ENCODE peak calls at places on chromosomes 11 and 22, in six cellular contexts. I, L, E, V, Q and W are unnamed samples.

GRCh38 chr11:59556115-59556882 is 45.0 kb downstream of the OR4D9 start:
- DNase-seq in Q (peak; percentile 57), L (peak; percentile 73), V (no peak), I (peak; percentile 68), E (no peak), W (no peak)

GRCh38 chr11:119816660-119817059 is 87.7 kb upstream of the NECTIN1 start:
- DNase-seq in Q (no peak), V (no peak), L (no peak), E (no peak), I (no peak), W (no peak)

GRCh38 chr11:45475135-45475534 is 189.0 kb upstream of the SYT13 start:
- DNase-seq in E (no peak), V (no peak), I (no peak), Q (no peak), L (no peak), W (no peak)

GRCh38 chr11:10441652-10442503 is 13.2 kb upstream of the AMPD3 start:
- DNase-seq in I (no peak), V (no peak), E (no peak), Q (no peak), L (no peak), W (no peak)

GRCh38 chr22:35637943-35638342 is 10.3 kb upstream of the APOL6 start:
- DNase-seq in Q (no peak), V (no peak), L (no peak), I (no peak), E (no peak), W (no peak)

GRCh38 chr11:103624708-103625623 is 411.5 kb upstream of the DDI1 start:
- DNase-seq in L (no peak), E (no peak), V (no peak), I (no peak), Q (no peak), W (peak; percentile 36)

GRCh38 chr11:9605742-9606141 is 32.3 kb downstream of the WEE1 start:
- DNase-seq in I (no peak), V (peak; percentile 34), Q (no peak), E (no peak), L (no peak), W (no peak)

GRCh38 chr11:116828632-116829524 is 829 bp upstream of the APOC3 start:
- DNase-seq in I (no peak), L (no peak), V (no peak), Q (peak; percentile 51), E (no peak), W (no peak)

GRCh38 chr11:131033151-131033651 is 116.9 kb upstream of the SNX19 start:
- DNase-seq in I (peak; percentile 9), L (peak; percentile 23), Q (no peak), V (peak; percentile 82), E (no peak), W (peak; percentile 45)

GRCh38 chr22:46649176-46650077 is 29.2 kb downstream of the GRAMD4 start:
- DNase-seq in E (no peak), V (no peak), Q (peak; percentile 31), I (peak; percentile 37), L (no peak), W (peak; percentile 66)

GRCh38 chr11:34234086-34234740 is 123.6 kb downstream of the ABTB2 start:
- DNase-seq in Q (peak; percentile 33), E (peak; percentile 79), I (peak; percentile 60), V (no peak), L (no peak), W (no peak)

GRCh38 chr22:44194569-44194968 is 13.8 kb downstream of the PARVG start:
- DNase-seq in Q (no peak), E (no peak), I (no peak), V (no peak), L (no peak), W (no peak)

GRCh38 chr22:46439576-46440465 is 97.6 kb downstream of the CELSR1 start:
- DNase-seq in Q (peak; percentile 21), E (no peak), L (no peak), V (no peak), I (no peak), W (no peak)

GRCh38 chr11:27694992-27695391 is 5.3 kb downstream of the BDNF start:
- DNase-seq in I (no peak), L (no peak), Q (no peak), V (no peak), E (no peak), W (no peak)

GRCh38 chr11:112157274-112157766 is 6.6 kb downstream of the IL18 start:
- DNase-seq in V (no peak), I (peak; percentile 79), L (peak; percentile 58), E (no peak), Q (no peak), W (no peak)

GRCh38 chr11:45917623-45918330 is at the start of gene PEX16:
- DNase-seq in E (peak; percentile 97), Q (peak; percentile 96), V (peak; percentile 99), I (peak; percentile 99), L (peak; percentile 96), W (peak; percentile 99)

GRCh38 chr22:29202231-29203192 is 3.2 kb upstream of the EMID1 start:
- DNase-seq in E (peak; percentile 59), I (peak; percentile 29), V (no peak), Q (peak; percentile 35), L (no peak), W (peak; percentile 85)

GRCh38 chr11:116842909-116843308 is 5.5 kb upstream of the APOA1 start:
- DNase-seq in I (no peak), Q (no peak), L (no peak), E (peak; percentile 21), V (no peak), W (no peak)

GRCh38 chr22:19788661-19789225 is 28.2 kb downstream of the TBX1 start:
- DNase-seq in L (no peak), E (no peak), Q (no peak), I (no peak), V (no peak), W (peak; percentile 61)

GRCh38 chr22:39917091-39917703 is 16.3 kb downstream of the GRAP2 start:
- DNase-seq in E (no peak), I (no peak), V (peak; percentile 68), Q (no peak), L (no peak), W (no peak)

GRCh38 chr22:39923689-39924088 is 22.8 kb downstream of the GRAP2 start:
- DNase-seq in Q (no peak), E (no peak), V (no peak), I (peak; percentile 51), L (no peak), W (no peak)

GRCh38 chr22:39917776-39918493 is 17.1 kb downstream of the GRAP2 start:
- DNase-seq in E (no peak), L (no peak), Q (no peak), V (peak; percentile 86), I (peak; percentile 13), W (no peak)

GRCh38 chr22:39916496-39916895 is 15.6 kb downstream of the GRAP2 start:
- DNase-seq in L (no peak), I (no peak), E (no peak), V (no peak), Q (no peak), W (no peak)

DNA sequence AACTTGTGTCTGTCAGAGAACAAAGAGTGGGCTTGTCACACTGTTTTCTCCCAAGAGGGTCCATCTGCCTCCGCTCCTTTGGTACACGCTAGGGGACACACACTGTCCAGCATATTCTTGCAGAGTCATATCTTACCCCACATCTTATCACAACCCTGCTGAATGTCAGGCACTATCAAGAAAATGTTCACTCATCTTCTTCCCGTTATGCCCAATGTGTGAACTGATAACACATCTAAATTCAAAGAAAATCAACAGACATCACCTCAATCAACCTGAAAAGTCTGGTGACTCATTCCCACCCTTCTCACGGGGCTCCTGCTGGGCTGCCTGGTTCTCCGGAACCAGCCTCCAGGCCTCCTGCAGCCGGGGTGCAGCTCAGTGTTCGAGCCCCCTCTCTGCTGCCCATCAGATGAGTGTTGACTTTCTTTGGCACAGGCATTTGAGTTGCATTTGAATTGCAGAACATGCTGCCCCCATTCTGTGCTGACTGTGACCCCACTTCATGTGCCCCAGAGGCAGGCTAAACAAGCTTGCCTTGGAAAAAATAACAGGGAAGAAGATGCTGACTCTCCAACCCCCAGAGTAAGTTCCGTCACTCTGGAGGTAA is 19.4 kb downstream of the GRAP2 start:
- DNase-seq in E (no peak), Q (peak; percentile 77), L (no peak), V (peak; percentile 74), I (no peak), W (no peak)
- TF ChIP-seq POLR2A in E (no peak), Q (no peak), L (no peak), V (no peak), I (no peak), W (no peak)

GRCh38 chr11:12126352-12127019 is 16.1 kb downstream of the MICAL2 start:
- DNase-seq in Q (peak; percentile 36), V (no peak), I (no peak), L (no peak), E (no peak), W (no peak)
- H3K4me1 ChIP-seq in Q (peaks cover 55% of the 10 kb centered on the region), V (peaks cover 41% of the 10 kb centered on the region), I (peaks cover 14% of the 10 kb centered on the region), L (peaks cover 38% of the 10 kb centered on the region), E (peaks cover 18% of the 10 kb centered on the region), W (peaks cover 13% of the 10 kb centered on the region)

GRCh38 chr11:134522782-134523570 is 110.9 kb upstream of the B3GAT1 start:
- DNase-seq in L (no peak), E (no peak), V (no peak), Q (no peak), I (no peak), W (no peak)
- TF ChIP-seq POLR2A in L (no peak), E (no peak), V (no peak), Q (no peak), I (no peak), W (no peak)

GRCh38 chr22:38230916-38231315 is 29.1 kb downstream of the MAFF start:
- DNase-seq in L (no peak), V (no peak), I (no peak), E (no peak), Q (no peak), W (no peak)

GRCh38 chr22:38228326-38228872 is 26.6 kb downstream of the MAFF start:
- DNase-seq in V (no peak), I (no peak), L (no peak), E (no peak), Q (no peak), W (no peak)

GRCh38 chr22:38232196-38232595 is 30.4 kb downstream of the MAFF start:
- DNase-seq in I (no peak), E (no peak), V (no peak), Q (no peak), L (no peak), W (no peak)

GRCh38 chr22:38228873-38229740 is 27.3 kb downstream of the MAFF start:
- DNase-seq in V (no peak), Q (no peak), L (peak; percentile 37), I (peak; percentile 51), E (peak; percentile 79), W (peak; percentile 57)

DNA sequence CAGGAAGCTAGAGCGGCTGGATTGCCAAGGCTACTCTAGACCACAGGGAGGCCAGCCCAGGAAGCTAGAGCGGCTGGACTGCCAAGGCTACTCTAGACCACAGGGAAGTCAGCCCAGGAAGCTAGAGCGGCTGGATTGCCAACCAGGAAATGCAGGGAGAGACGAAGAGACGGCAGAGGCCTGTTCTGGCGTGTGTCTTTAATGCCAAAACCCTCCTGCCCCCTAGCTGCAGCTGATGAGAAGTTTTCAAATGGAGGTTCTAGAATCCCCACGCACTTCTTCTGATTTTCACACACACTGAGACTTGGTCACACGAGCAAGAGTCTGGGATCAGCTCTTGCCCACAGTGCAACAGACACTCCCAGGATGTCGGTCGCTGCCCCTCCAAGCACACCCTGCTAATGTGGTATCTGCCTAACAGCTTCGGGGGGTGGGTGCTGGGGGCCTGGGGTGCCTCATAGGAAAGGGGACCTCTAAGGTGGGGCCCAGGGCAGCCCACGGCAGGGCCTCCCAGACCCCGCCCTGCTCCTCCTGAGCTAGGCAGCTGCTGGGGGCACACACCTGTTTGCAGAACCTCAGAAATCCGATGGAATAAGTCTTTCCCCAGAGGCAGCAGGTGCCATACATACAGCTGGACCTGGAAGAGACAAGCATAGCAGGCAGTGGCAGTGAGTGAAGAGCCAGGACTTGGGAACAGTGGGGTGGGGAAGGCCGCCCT is 28.5 kb downstream of the MAFF start:
- DNase-seq in E (peak; percentile 80), Q (peak; percentile 24), V (no peak), L (no peak), I (peak; percentile 64), W (no peak)
- H3K4me1 ChIP-seq in E (peaks cover 14% of the 10 kb centered on the region), Q (no peaks in the 10 kb centered on the region), V (peaks cover 44% of the 10 kb centered on the region), L (peaks cover 13% of the 10 kb centered on the region), I (peaks cover 12% of the 10 kb centered on the region), W (peaks cover 14% of the 10 kb centered on the region)